ENCODE peak calls at places on chromosome 13, in five cellular contexts. One of them, this sample, is unnamed.

GRCh38 chr13:97659602-97660001 is 225.6 kb downstream of the RAP2A start:
- DNase-seq in RWPE2: no peak
- DNase-seq in RWPE1: no peak
- DNase-seq in midbrain: peak; percentile 14
- DNase-seq in AG09319: no peak
- DNase-seq in this sample: no peak

GRCh38 chr13:80884031-80884785 is 543.3 kb upstream of the SPRY2 start:
- DNase-seq in midbrain: no peak
- DNase-seq in AG09319: no peak
- DNase-seq in RWPE1: no peak
- DNase-seq in RWPE2: no peak
- DNase-seq in this sample: no peak

GRCh38 chr13:98507060-98507797 is 69.7 kb downstream of the STK24 start:
- DNase-seq in RWPE1: no peak
- DNase-seq in RWPE2: no peak
- DNase-seq in midbrain: no peak
- DNase-seq in AG09319: no peak
- DNase-seq in this sample: no peak

GRCh38 chr13:71758823-71759222 is 108.2 kb downstream of the DACH1 start:
- DNase-seq in midbrain: no peak
- DNase-seq in RWPE2: no peak
- DNase-seq in RWPE1: no peak
- DNase-seq in AG09319: no peak
- DNase-seq in this sample: no peak

GRCh38 chr13:110250258-110250891 is 56.6 kb downstream of the COL4A1 start:
- DNase-seq in midbrain: no peak
- DNase-seq in RWPE2: no peak
- DNase-seq in RWPE1: no peak
- DNase-seq in AG09319: peak; percentile 23
- DNase-seq in this sample: no peak

GRCh38 chr13:79392882-79393563 is 13.0 kb downstream of the RBM26 start:
- DNase-seq in AG09319: no peak
- DNase-seq in midbrain: no peak
- DNase-seq in RWPE1: peak; percentile 7
- DNase-seq in RWPE2: no peak
- DNase-seq in this sample: no peak

GRCh38 chr13:99486996-99487395 is 14.3 kb upstream of the TM9SF2 start:
- DNase-seq in RWPE1: no peak
- DNase-seq in RWPE2: no peak
- DNase-seq in AG09319: no peak
- DNase-seq in midbrain: no peak
- DNase-seq in this sample: no peak

GRCh38 chr13:24360106-24360505 is 50.7 kb downstream of the C1QTNF9 start:
- DNase-seq in RWPE2: no peak
- DNase-seq in RWPE1: no peak
- DNase-seq in midbrain: no peak
- DNase-seq in AG09319: no peak
- DNase-seq in this sample: no peak

GRCh38 chr13:92972751-92973150 is 253.9 kb upstream of the GPC6 start:
- DNase-seq in RWPE2: no peak
- DNase-seq in midbrain: no peak
- DNase-seq in AG09319: no peak
- DNase-seq in RWPE1: no peak
- DNase-seq in this sample: no peak

GRCh38 chr13:99258210-99258860 is at the start of gene GPR18:
- DNase-seq in AG09319: no peak
- DNase-seq in RWPE1: no peak
- DNase-seq in midbrain: no peak
- DNase-seq in RWPE2: no peak
- DNase-seq in this sample: no peak

GRCh38 chr13:25733061-25733491 is 318.7 kb downstream of the SHISA2 start:
- DNase-seq in RWPE1: peak; percentile 78
- DNase-seq in RWPE2: no peak
- DNase-seq in AG09319: no peak
- DNase-seq in midbrain: no peak
- DNase-seq in this sample: no peak

GRCh38 chr13:75643182-75643581 is 7.1 kb downstream of the LMO7 start:
- DNase-seq in AG09319: no peak
- DNase-seq in midbrain: no peak
- DNase-seq in RWPE1: no peak
- DNase-seq in RWPE2: no peak
- DNase-seq in this sample: no peak

GRCh38 chr13:110134801-110135200 is 172.2 kb downstream of the COL4A1 start:
- DNase-seq in RWPE1: no peak
- DNase-seq in RWPE2: no peak
- DNase-seq in AG09319: no peak
- DNase-seq in midbrain: no peak
- DNase-seq in this sample: no peak

GRCh38 chr13:44903596-44903995 is 85.7 kb downstream of the NUFIP1 start:
- DNase-seq in midbrain: peak; percentile 66
- DNase-seq in RWPE2: no peak
- DNase-seq in AG09319: peak; percentile 84
- DNase-seq in RWPE1: no peak
- DNase-seq in this sample: no peak

GRCh38 chr13:48334534-48335127 is 31.1 kb downstream of the RB1 start:
- DNase-seq in RWPE1: peak; percentile 18
- DNase-seq in AG09319: peak; percentile 7
- DNase-seq in RWPE2: no peak
- DNase-seq in midbrain: peak; percentile 42
- DNase-seq in this sample: no peak

GRCh38 chr13:36582977-36583376 is 90.8 kb upstream of the SERTM1 start:
- DNase-seq in RWPE1: no peak
- DNase-seq in RWPE2: no peak
- DNase-seq in AG09319: no peak
- DNase-seq in midbrain: no peak
- DNase-seq in this sample: no peak

GRCh38 chr13:59823495-59823894 is 340.2 kb downstream of the DIAPH3 start:
- DNase-seq in RWPE1: peak; percentile 4
- DNase-seq in RWPE2: no peak
- DNase-seq in midbrain: no peak
- DNase-seq in AG09319: no peak
- DNase-seq in this sample: no peak

GRCh38 chr13:80083516-80084085 is 257.3 kb downstream of the SPRY2 start:
- DNase-seq in AG09319: no peak
- DNase-seq in RWPE2: no peak
- DNase-seq in midbrain: no peak
- DNase-seq in RWPE1: no peak
- DNase-seq in this sample: no peak

GRCh38 chr13:32850311-32851052 is 165.7 kb upstream of the KL start:
- DNase-seq in midbrain: no peak
- DNase-seq in AG09319: no peak
- DNase-seq in RWPE2: no peak
- DNase-seq in RWPE1: no peak
- DNase-seq in this sample: no peak

GRCh38 chr13:77000475-77000874 is 8.6 kb downstream of the CLN5 start:
- DNase-seq in RWPE2: no peak
- DNase-seq in AG09319: no peak
- DNase-seq in RWPE1: no peak
- DNase-seq in midbrain: no peak
- DNase-seq in this sample: no peak

GRCh38 chr13:45522571-45522970 is 57.8 kb downstream of the COG3 start:
- DNase-seq in midbrain: no peak
- DNase-seq in AG09319: peak; percentile 30
- DNase-seq in RWPE2: no peak
- DNase-seq in RWPE1: no peak
- DNase-seq in this sample: no peak

GRCh38 chr13:114015111-114015551 is 41.3 kb upstream of the C13orf46 start:
- DNase-seq in RWPE1: no peak
- DNase-seq in midbrain: no peak
- DNase-seq in RWPE2: no peak
- DNase-seq in AG09319: no peak
- DNase-seq in this sample: no peak

GRCh38 chr13:63075126-63075525 is 1659.5 kb upstream of the PCDH20 start:
- DNase-seq in RWPE2: no peak
- DNase-seq in RWPE1: no peak
- DNase-seq in AG09319: no peak
- DNase-seq in midbrain: no peak
- DNase-seq in this sample: no peak

GRCh38 chr13:40982772-40983171 is 36.3 kb downstream of the ELF1 start:
- DNase-seq in midbrain: peak; percentile 66
- DNase-seq in RWPE2: no peak
- DNase-seq in RWPE1: no peak
- DNase-seq in AG09319: no peak
- DNase-seq in this sample: no peak

GRCh38 chr13:33146843-33147611 is 130.8 kb downstream of the KL start:
- DNase-seq in RWPE2: no peak
- DNase-seq in AG09319: no peak
- DNase-seq in midbrain: no peak
- DNase-seq in RWPE1: no peak
- DNase-seq in this sample: no peak

GRCh38 chr13:33872005-33872351 is 54.0 kb downstream of the RFC3 start:
- DNase-seq in RWPE2: no peak
- DNase-seq in midbrain: no peak
- DNase-seq in AG09319: no peak
- DNase-seq in RWPE1: no peak
- DNase-seq in this sample: no peak

GRCh38 chr13:21965095-21965494 is 294.2 kb downstream of the FGF9 start:
- DNase-seq in AG09319: no peak
- DNase-seq in midbrain: no peak
- DNase-seq in RWPE2: no peak
- DNase-seq in RWPE1: no peak
- DNase-seq in this sample: no peak

GRCh38 chr13:32905063-32905863 is 111.0 kb upstream of the KL start:
- DNase-seq in RWPE1: peak; percentile 28
- DNase-seq in AG09319: no peak
- DNase-seq in RWPE2: no peak
- DNase-seq in midbrain: no peak
- DNase-seq in this sample: no peak

GRCh38 chr13:50729177-50729576 is 114.3 kb downstream of the DLEU7 start:
- DNase-seq in RWPE1: no peak
- DNase-seq in RWPE2: no peak
- DNase-seq in AG09319: no peak
- DNase-seq in midbrain: no peak
- DNase-seq in this sample: no peak

This sample was measured in chondrocyte.